ENCODE peak calls at places on chromosomes 12 and 14, in seven cellular contexts. A is stimulated activated CD8-positive, alpha-beta memory T cell treated with anti-CD3 and anti-CD28 coated beads, Interleukin-15, amount 100 ng/mL, for 24 hours; P is dermis blood vessel endothelial cell; G is smooth muscle cell of the brain vasculature; W is SJCRH30; C is progenitor cell of endocrine pancreas; R is effector memory CD4-positive, alpha-beta T cell. U is an unnamed sample.

GRCh38 chr14:71638523-71639196 is 293.6 kb upstream of the RGS6 start:
- DNase-seq in C (no peak), A (no peak), P (no peak), G (peak; percentile 46), W (no peak), R (no peak), U (no peak)

GRCh38 chr14:79920180-79920579 is 291.1 kb downstream of the DIO2 start:
- DNase-seq in C (no peak), A (no peak), W (no peak), G (no peak), R (no peak), P (no peak), U (no peak)

GRCh38 chr14:24430682-24431568 is 1.2 kb downstream of the KHNYN start:
- DNase-seq in R (peak; percentile 40), P (peak; percentile 47), G (no peak), W (no peak), C (no peak), A (no peak), U (peak; percentile 87)

GRCh38 chr14:70096866-70097265 is 91.9 kb downstream of the SLC8A3 start:
- DNase-seq in C (no peak), R (no peak), P (peak; percentile 27), A (no peak), G (no peak), W (peak; percentile 43), U (no peak)

GRCh38 chr14:53955671-53956426 is 776 bp downstream of the BMP4 start:
- DNase-seq in P (peak; percentile 74), G (no peak), C (no peak), A (no peak), R (no peak), W (no peak), U (no peak)

GRCh38 chr12:132450391-132451171 is 39.4 kb upstream of the FBRSL1 start:
- DNase-seq in R (no peak), A (no peak), G (no peak), W (peak; percentile 52), P (no peak), C (no peak), U (no peak)

GRCh38 chr14:50910495-50911420 is 33.5 kb downstream of the PYGL start:
- DNase-seq in G (no peak), A (no peak), P (no peak), C (no peak), R (no peak), W (peak; percentile 5), U (no peak)

GRCh38 chr14:40100544-40101196 is 668.4 kb upstream of the FBXO33 start:
- DNase-seq in R (no peak), P (no peak), G (no peak), C (no peak), A (no peak), W (no peak), U (no peak)

GRCh38 chr12:96719671-96720362 is 187.2 kb upstream of the NEDD1 start:
- DNase-seq in R (no peak), W (peak; percentile 4), G (peak; percentile 23), A (no peak), P (peak; percentile 50), C (no peak), U (peak; percentile 53)

GRCh38 chr14:34554540-34555250 is 15.2 kb upstream of the EAPP start:
- DNase-seq in G (no peak), P (no peak), C (no peak), R (no peak), A (no peak), W (peak; percentile 40), U (peak; percentile 89)

GRCh38 chr12:106721931-106722330 is 52.6 kb upstream of the RIC8B start:
- DNase-seq in C (no peak), P (no peak), W (no peak), R (no peak), A (no peak), G (no peak), U (no peak)

GRCh38 chr12:63931703-63932102 is 87.2 kb downstream of the SRGAP1 start:
- DNase-seq in G (no peak), W (no peak), R (no peak), C (no peak), P (no peak), A (no peak), U (no peak)

GRCh38 chr14:71555654-71556559 is 376.3 kb upstream of the RGS6 start:
- DNase-seq in A (peak; percentile 13), P (peak; percentile 34), R (peak; percentile 47), G (no peak), W (no peak), C (no peak), U (peak; percentile 81)

GRCh38 chr14:67856806-67857205 is 37.2 kb downstream of the RAD51B start:
- DNase-seq in R (no peak), C (no peak), P (no peak), W (no peak), G (no peak), A (no peak), U (no peak)

GRCh38 chr14:22886500-22887259 is 3.7 kb downstream of the REM2 start:
- DNase-seq in P (peak; percentile 62), G (no peak), A (peak; percentile 36), W (no peak), R (peak; percentile 73), C (peak; percentile 68), U (peak; percentile 89)